ENCODE peak calls at places on chromosomes 1 and 21, in nine cellular contexts. N, L, H, T, M, Y, D, Z and K are unnamed samples.

GRCh38 chr21:37374026-37374425 is 7.5 kb downstream of the DYRK1A start:
- DNase-seq in Z (no peak), M (no peak), Y (no peak), H (no peak), T (peak), N (peak), L (no peak), D (no peak), K (no peak)

GRCh38 chr1:177010246-177010825 is 154.2 kb downstream of the ASTN1 start:
- DNase-seq in Y (no peak), H (no peak), Z (no peak), N (no peak), T (no peak), L (no peak), D (no peak), M (no peak), K (no peak)

GRCh38 chr1:31701137-31701736 is 2.6 kb downstream of the COL16A1 start:
- DNase-seq in T (peak), N (peak), L (peak), Z (peak), M (peak), Y (peak), D (no peak), H (peak), K (peak)

GRCh38 chr1:230158422-230159291 is 91.6 kb downstream of the GALNT2 start:
- DNase-seq in Z (no peak), T (no peak), Y (no peak), D (no peak), M (no peak), L (no peak), H (no peak), N (peak), K (no peak)

GRCh38 chr1:178609015-178609414 is 96.1 kb downstream of the TEX35 start:
- DNase-seq in L (peak), T (peak), Z (no peak), D (no peak), N (peak), H (no peak), Y (no peak), M (no peak), K (no peak)

GRCh38 chr1:247114351-247115140 is 10.4 kb upstream of the ZNF669 start:
- DNase-seq in Z (no peak), N (no peak), Y (no peak), M (no peak), D (no peak), T (no peak), L (no peak), H (no peak), K (no peak)

GRCh38 chr1:54109131-54110105 is 43.4 kb downstream of the CDCP2 start:
- DNase-seq in T (peak), N (no peak), D (no peak), H (no peak), L (no peak), M (no peak), Y (no peak), Z (no peak), K (no peak)

GRCh38 chr1:201456499-201457309 is 12.3 kb downstream of the PHLDA3 start:
- DNase-seq in N (peak), T (peak), D (no peak), M (no peak), Y (peak), H (peak), Z (no peak), L (peak), K (no peak)

GRCh38 chr1:221251580-221251979 is 372.3 kb downstream of the HLX start:
- DNase-seq in Y (no peak), L (no peak), H (no peak), D (no peak), M (no peak), Z (no peak), N (no peak), T (no peak), K (no peak)

GRCh38 chr1:223639333-223639749 is 26.2 kb downstream of the CAPN8 start:
- DNase-seq in H (no peak), Y (no peak), N (no peak), L (peak), Z (no peak), M (no peak), T (no peak), D (no peak), K (no peak)

GRCh38 chr1:21931171-21932093 is 5.7 kb downstream of the HSPG2 start:
- DNase-seq in Z (no peak), N (peak), T (peak), M (no peak), D (no peak), L (peak), Y (peak), H (peak), K (no peak)

GRCh38 chr1:98388431-98388830 is 273.1 kb upstream of the SNX7 start:
- DNase-seq in T (peak), Y (no peak), M (peak), Z (no peak), D (no peak), H (no peak), L (peak), N (peak), K (no peak)

GRCh38 chr1:11286735-11287410 is 13.9 kb downstream of the UBIAD1 start:
- DNase-seq in L (no peak), H (no peak), D (no peak), T (peak), Z (no peak), Y (no peak), M (no peak), N (peak), K (no peak)

GRCh38 chr1:37951783-37952624 is 5.2 kb upstream of the INPP5B start:
- DNase-seq in M (no peak), D (no peak), Z (no peak), Y (no peak), L (no peak), T (no peak), N (no peak), H (no peak), K (no peak)

GRCh38 chr1:93905734-93906133 is 3.5 kb downstream of the GCLM start:
- DNase-seq in Y (no peak), T (peak), Z (no peak), N (peak), L (peak), D (no peak), H (no peak), M (no peak), K (no peak)

GRCh38 chr1:66276229-66276628 is 257.7 kb upstream of the SGIP1 start:
- DNase-seq in M (no peak), N (no peak), Z (no peak), D (no peak), L (no peak), Y (no peak), T (no peak), H (no peak), K (no peak)

GRCh38 chr1:12528021-12528852 is 89.8 kb downstream of the DHRS3 start:
- DNase-seq in T (peak), N (peak), H (peak), L (no peak), D (no peak), Z (no peak), Y (peak), M (no peak), K (no peak)

GRCh38 chr1:213796525-213796924 is 191.2 kb upstream of the PROX1 start:
- DNase-seq in Y (no peak), L (no peak), Z (no peak), N (no peak), T (no peak), D (no peak), H (no peak), M (no peak), K (no peak)

GRCh38 chr1:118322369-118322768 is 137.3 kb upstream of the SPAG17 start:
- DNase-seq in Y (no peak), Z (no peak), L (no peak), M (no peak), N (no peak), H (no peak), T (no peak), D (no peak), K (no peak)

GRCh38 chr1:31580513-31580870 is 4.2 kb downstream of the TINAGL1 start:
- DNase-seq in M (no peak), T (peak), Z (no peak), L (no peak), N (peak), Y (peak), H (no peak), D (no peak), K (no peak)

GRCh38 chr21:24045775-24046215 is 1561.5 kb downstream of the MRPL39 start:
- DNase-seq in T (peak), D (no peak), H (peak), M (peak), Z (peak), Y (peak), N (peak), L (peak), K (peak)

GRCh38 chr1:244041475-244042100 is 9.5 kb upstream of the ZBTB18 start:
- DNase-seq in L (no peak), H (no peak), Z (no peak), N (peak), D (no peak), M (no peak), Y (no peak), T (no peak), K (no peak)

GRCh38 chr1:186008920-186009737 is 274.9 kb downstream of the HMCN1 start:
- DNase-seq in Y (no peak), H (no peak), D (no peak), M (no peak), Z (no peak), T (peak), L (no peak), N (peak), K (no peak)

GRCh38 chr1:48001696-48002095 is 4.5 kb upstream of the TRABD2B start:
- DNase-seq in D (no peak), H (no peak), T (no peak), M (no peak), L (no peak), Z (no peak), N (no peak), Y (no peak), K (no peak)

GRCh38 chr1:54001620-54002019 is 16.4 kb downstream of the LDLRAD1 start:
- DNase-seq in N (no peak), Y (no peak), T (no peak), L (no peak), H (no peak), M (no peak), D (no peak), Z (no peak), K (no peak)

GRCh38 chr1:164610528-164611222 is 51.7 kb downstream of the PBX1 start:
- DNase-seq in D (no peak), M (no peak), H (peak), L (no peak), Y (no peak), T (no peak), N (no peak), Z (no peak), K (no peak)

GRCh38 chr1:87712261-87712674 is 383.6 kb downstream of the LMO4 start:
- DNase-seq in L (peak), D (no peak), Y (no peak), H (no peak), N (no peak), M (no peak), Z (no peak), T (no peak), K (no peak)

GRCh38 chr1:99527545-99527944 is 118.4 kb upstream of the PALMD start:
- DNase-seq in Y (no peak), D (no peak), T (no peak), M (no peak), N (no peak), H (no peak), L (no peak), Z (no peak), K (no peak)

GRCh38 chr1:47459263-47459788 is 21.5 kb downstream of the FOXD2 start:
- DNase-seq in T (no peak), D (no peak), H (no peak), Z (no peak), N (no peak), M (no peak), L (no peak), Y (no peak), K (no peak)

GRCh38 chr1:20149601-20150325 is 10.6 kb downstream of the PLA2G2F start:
- DNase-seq in T (no peak), M (no peak), D (no peak), H (no peak), Y (no peak), N (no peak), Z (no peak), L (no peak), K (no peak)

GRCh38 chr1:94989911-94990463 is 63.1 kb upstream of the CNN3 start:
- DNase-seq in T (no peak), L (no peak), M (no peak), H (no peak), D (no peak), Z (no peak), Y (peak), N (peak), K (no peak)

GRCh38 chr1:183234660-183235476 is 48.8 kb downstream of the LAMC2 start:
- DNase-seq in H (peak), N (peak), Y (peak), M (peak), Z (peak), T (peak), L (peak), D (no peak), K (peak)

GRCh38 chr1:211287218-211287617 is 28.1 kb downstream of the RCOR3 start:
- DNase-seq in T (no peak), N (no peak), L (no peak), H (no peak), D (no peak), Y (no peak), M (no peak), Z (no peak), K (no peak)

GRCh38 chr1:43049487-43049886 is 90.8 kb upstream of the SLC2A1 start:
- DNase-seq in L (peak), M (no peak), N (peak), Y (no peak), Z (no peak), H (no peak), T (peak), D (no peak), K (no peak)

GRCh38 chr21:32414579-32415358 is 2.3 kb downstream of the EVA1C start:
- DNase-seq in D (no peak), Y (no peak), H (no peak), M (no peak), N (peak), Z (no peak), L (peak), T (peak), K (no peak)

GRCh38 chr1:225343618-225344017 is 84.2 kb downstream of the LBR start:
- DNase-seq in D (no peak), Y (no peak), Z (no peak), H (no peak), M (no peak), T (peak), N (peak), L (peak), K (no peak)
- TF ChIP-seq CTCF in D (no peak), Y (no peak), Z (no peak), H (no peak), M (peak), T (no peak), N (peak), L (peak), K (no peak)

GRCh38 chr1:174726880-174727585 is 272.7 kb upstream of the CACYBP start:
- DNase-seq in L (no peak), D (no peak), H (no peak), M (no peak), T (no peak), Y (no peak), Z (no peak), N (no peak), K (no peak)
- TF ChIP-seq CTCF in L (no peak), D (no peak), H (no peak), M (no peak), T (no peak), Y (no peak), Z (peak), N (no peak), K (no peak)

DNA sequence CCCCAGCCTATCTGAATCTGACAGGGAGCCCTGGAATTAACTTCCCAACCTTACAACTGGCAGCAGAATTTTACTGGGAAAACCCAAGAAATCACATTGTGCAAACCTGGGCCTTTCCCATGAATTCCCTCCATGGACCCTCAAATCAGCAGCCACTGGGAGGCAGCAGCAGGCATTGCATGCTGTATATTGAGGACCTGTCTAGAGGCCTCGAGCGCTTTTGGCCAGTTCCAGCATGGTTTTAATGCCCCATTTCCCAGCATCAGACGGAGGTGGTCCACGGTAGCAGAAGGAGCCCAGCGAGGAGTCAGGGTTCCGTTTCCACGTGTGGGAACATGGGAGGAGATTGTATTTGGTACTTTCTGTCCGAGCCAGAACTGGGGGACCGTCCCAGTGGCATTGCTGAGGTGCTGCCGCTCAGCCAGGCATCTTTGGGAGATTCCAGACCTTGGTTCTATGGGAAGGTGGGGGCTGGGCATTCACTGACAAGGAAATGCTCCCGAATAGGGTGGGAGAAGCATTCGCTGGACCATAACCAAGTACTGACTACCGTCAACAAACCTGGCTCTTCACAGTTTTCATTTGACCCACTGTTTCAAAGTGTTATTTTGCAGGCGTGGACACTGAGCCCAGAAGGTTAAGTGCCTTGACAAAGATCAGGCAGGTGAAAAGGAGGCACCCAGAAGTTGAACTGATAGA is 15.9 kb downstream of the BMP8A start:
- DNase-seq in D (no peak), N (no peak), T (no peak), L (no peak), Z (no peak), M (no peak), Y (no peak), H (no peak), K (no peak)
- TF ChIP-seq CTCF in D (peak), N (peak), T (peak), L (no peak), Z (no peak), M (peak), Y (peak), H (no peak), K (no peak)

DNA sequence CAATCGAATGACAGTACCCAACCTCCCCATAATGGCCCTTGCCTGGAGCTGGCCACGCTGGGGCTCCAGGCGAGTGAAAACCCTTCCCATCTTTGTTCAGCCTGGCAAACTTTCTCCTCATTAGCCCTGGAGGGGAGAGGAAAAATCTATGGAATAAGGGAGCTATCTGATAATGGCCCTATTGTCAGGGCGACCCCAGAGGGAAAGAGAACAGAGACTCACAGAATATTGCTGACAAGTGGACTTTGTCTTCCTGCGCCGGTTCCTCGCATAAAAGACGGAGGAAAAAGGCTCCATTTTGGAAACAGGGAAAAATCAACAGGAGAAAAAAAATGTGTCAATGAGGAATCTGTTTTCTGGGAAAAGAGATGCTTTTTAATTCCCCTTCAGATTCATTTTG is 13.0 kb upstream of the ARHGEF16 start:
- DNase-seq in T (no peak), M (no peak), L (no peak), N (no peak), Z (no peak), D (no peak), Y (no peak), H (no peak), K (no peak)
- TF ChIP-seq CTCF in T (no peak), M (no peak), L (no peak), N (no peak), Z (no peak), D (no peak), Y (no peak), H (no peak), K (no peak)

GRCh38 chr1:236124965-236125364 is 17.4 kb upstream of the GPR137B start:
- DNase-seq in Z (no peak), T (no peak), N (no peak), L (no peak), D (no peak), H (no peak), M (no peak), Y (no peak), K (no peak)
- TF ChIP-seq CTCF in Z (no peak), T (no peak), N (peak), L (no peak), D (peak), H (no peak), M (peak), Y (no peak), K (no peak)

GRCh38 chr1:209513226-209513625 is 70.3 kb upstream of the CAMK1G start:
- DNase-seq in H (no peak), T (peak), L (peak), Y (no peak), M (peak), D (no peak), Z (no peak), N (peak), K (no peak)
- TF ChIP-seq CTCF in H (peak), T (peak), L (peak), Y (no peak), M (peak), D (peak), Z (no peak), N (peak), K (no peak)

GRCh38 chr1:92404661-92405060 is 82.1 kb downstream of the GFI1 start:
- DNase-seq in D (no peak), L (no peak), M (no peak), T (peak), Y (no peak), Z (no peak), N (peak), H (no peak), K (no peak)
- TF ChIP-seq CTCF in D (no peak), L (no peak), M (no peak), T (no peak), Y (no peak), Z (no peak), N (no peak), H (no peak), K (no peak)